ENCODE peak calls at places on chromosomes 3 and 15, in seven cellular contexts. N is gastrocnemius medialis; T is astrocyte of the spinal cord; L is retina; M is stimulated activated CD4-positive, alpha-beta T cell treated with anti-CD3 and anti-CD28 coated beads, Interleukin-4, amount 100 ng/mL, for 48 hours; H is fibroblast of the conjunctiva; I is stimulated activated CD8-positive, alpha-beta memory T cell treated with anti-CD3 and anti-CD28 coated beads, Interleukin-15, amount 100 ng/mL, for 1 hour. R is an unnamed sample.

GRCh38 chr3:57152761-57153160 is 12.4 kb downstream of the IL17RD start:
- DNase-seq in L (peak), H (no peak), M (no peak), N (no peak), T (no peak), I (no peak), R (no peak)

GRCh38 chr3:100090669-100091005 is 23.7 kb downstream of the FILIP1L start:
- DNase-seq in I (no peak), T (no peak), L (no peak), H (no peak), M (no peak), N (no peak), R (no peak)

GRCh38 chr15:81820236-81820635 is 225.6 kb downstream of the MEX3B start:
- DNase-seq in M (no peak), N (no peak), I (no peak), L (no peak), H (no peak), T (no peak), R (no peak)

GRCh38 chr3:155069729-155070128 is 10.4 kb upstream of the MME start:
- DNase-seq in H (no peak), T (peak), L (no peak), I (no peak), M (no peak), N (no peak), R (no peak)

GRCh38 chr3:66858656-66859381 is 139.3 kb upstream of the KBTBD8 start:
- DNase-seq in T (no peak), N (no peak), L (no peak), H (no peak), M (no peak), I (no peak), R (peak)

GRCh38 chr3:151792411-151792810 is 21.5 kb upstream of the AADAC start:
- DNase-seq in H (no peak), N (no peak), T (no peak), I (no peak), M (no peak), L (no peak), R (no peak)

GRCh38 chr15:65805019-65805738 is 13.1 kb upstream of the DENND4A start:
- DNase-seq in I (no peak), M (no peak), N (no peak), L (no peak), T (no peak), H (no peak), R (no peak)

GRCh38 chr3:184562875-184563568 is 1.4 kb downstream of the EPHB3 start:
- DNase-seq in T (no peak), H (no peak), N (no peak), M (no peak), I (no peak), L (peak), R (peak)

GRCh38 chr3:116034797-116035196 is 410.5 kb downstream of the LSAMP start:
- DNase-seq in N (no peak), I (no peak), T (no peak), L (no peak), H (no peak), M (no peak), R (no peak)

GRCh38 chr15:38684461-38685000 is 119.9 kb upstream of the RASGRP1 start:
- DNase-seq in N (no peak), T (no peak), M (no peak), L (no peak), H (no peak), I (no peak), R (no peak)

GRCh38 chr15:61115241-61115640 is 113.9 kb downstream of the RORA start:
- DNase-seq in I (no peak), T (peak), H (no peak), L (no peak), M (no peak), N (no peak), R (no peak)

GRCh38 chr15:53837263-53837662 is 77.8 kb upstream of the WDR72 start:
- DNase-seq in L (no peak), N (no peak), M (no peak), I (no peak), T (no peak), H (no peak), R (no peak)

GRCh38 chr15:67406257-67406861 is 114.6 kb upstream of the C15orf61 start:
- DNase-seq in H (no peak), I (no peak), N (no peak), M (no peak), T (no peak), L (no peak), R (no peak)

GRCh38 chr3:184574552-184575430 is 13.2 kb downstream of the EPHB3 start:
- DNase-seq in I (no peak), T (no peak), M (no peak), H (no peak), N (no peak), L (peak), R (no peak)

GRCh38 chr15:65971741-65971995 is 102.4 kb downstream of the RAB11A start:
- DNase-seq in N (no peak), I (no peak), L (no peak), T (no peak), M (no peak), H (no peak), R (no peak)

GRCh38 chr15:76904461-76905012 is 603 bp downstream of the SCAPER start:
- DNase-seq in H (no peak), M (peak), T (peak), I (no peak), N (peak), L (peak), R (peak)